ENCODE peak calls at places on chromosomes 4 and X, in seven cellular contexts. X is lower lobe of right lung, Y is H9, A is A549, S is natural killer cell, G is astrocyte of the spinal cord, I is endodermal cell. C is an unnamed sample.
A peak's percentile ranks its signal among the peaks of the same experiment; 100 is the strongest.

GRCh38 chrX:111719426-111720210 is 38.6 kb downstream of the ALG13 start:
- DNase-seq in A (no peak), G (peak; percentile 12), Y (no peak), S (no peak), I (no peak), X (no peak), C (no peak)

GRCh38 chrX:42776195-42776594 is 1.8 kb downstream of the PPP1R2C start:
- DNase-seq in S (no peak), A (no peak), I (no peak), Y (no peak), X (no peak), G (no peak), C (no peak)

GRCh38 chr4:17336524-17336941 is 175.4 kb downstream of the QDPR start:
- DNase-seq in A (no peak), G (peak; percentile 6), Y (no peak), I (no peak), X (no peak), S (no peak), C (no peak)

GRCh38 chr4:98659741-98660507 is 1.5 kb upstream of the TSPAN5 start:
- DNase-seq in G (peak; percentile 37), X (no peak), I (no peak), Y (no peak), A (peak; percentile 25), S (no peak), C (no peak)

GRCh38 chr4:15755321-15755750 is 22.8 kb upstream of the CD38 start:
- DNase-seq in G (peak; percentile 64), Y (no peak), X (no peak), A (no peak), I (no peak), S (no peak), C (no peak)

GRCh38 chrX:132957211-132958085 is 981 bp downstream of the HS6ST2 start:
- DNase-seq in G (no peak), Y (peak; percentile 58), I (no peak), A (no peak), S (no peak), X (no peak), C (no peak)

GRCh38 chr4:148216866-148217814 is 225.1 kb downstream of the NR3C2 start:
- DNase-seq in I (no peak), G (peak; percentile 54), S (no peak), X (no peak), A (no peak), Y (no peak), C (no peak)

GRCh38 chr4:54228064-54228527 is 997 bp upstream of the PDGFRA start:
- DNase-seq in X (peak; percentile 62), A (peak; percentile 60), G (peak; percentile 82), S (no peak), Y (peak; percentile 84), I (peak; percentile 95), C (no peak)

GRCh38 chr4:68182382-68182820 is 52.7 kb upstream of the TMPRSS11F start:
- DNase-seq in Y (peak; percentile 27), A (no peak), G (no peak), I (no peak), S (no peak), X (peak; percentile 38), C (no peak)

GRCh38 chr4:60201052-60201673 is 999.0 kb upstream of the ADGRL3 start:
- DNase-seq in I (peak; percentile 84), G (peak; percentile 62), X (peak; percentile 39), A (no peak), S (no peak), Y (peak; percentile 38), C (no peak)

GRCh38 chr4:185713272-185713671 is 98.7 kb downstream of the SORBS2 start:
- DNase-seq in I (no peak), S (no peak), Y (no peak), A (no peak), X (no peak), G (no peak), C (no peak)

GRCh38 chrX:110181459-110182137 is 136.3 kb downstream of the AMMECR1 start:
- DNase-seq in X (no peak), G (no peak), S (no peak), I (no peak), A (no peak), Y (no peak), C (no peak)

GRCh38 chrX:150352114-150352513 is 11.0 kb upstream of the MAMLD1 start:
- DNase-seq in Y (no peak), G (no peak), S (no peak), X (no peak), I (no peak), A (no peak), C (no peak)

GRCh38 chr4:105246712-105247111 is 100.0 kb downstream of the TET2 start:
- DNase-seq in Y (no peak), S (no peak), G (peak; percentile 91), I (no peak), A (no peak), X (no peak), C (no peak)

GRCh38 chr4:110793890-110794588 is 171.2 kb upstream of the PITX2 start:
- DNase-seq in Y (peak; percentile 45), G (no peak), A (no peak), I (peak; percentile 88), S (no peak), X (no peak), C (no peak)

GRCh38 chr4:168711197-168712120 is 214.6 kb downstream of the PALLD start:
- DNase-seq in A (no peak), X (no peak), S (no peak), I (no peak), G (peak; percentile 87), Y (no peak), C (no peak)

GRCh38 chr4:122665148-122665547 is 44.3 kb upstream of the IL21 start:
- DNase-seq in A (no peak), X (no peak), I (no peak), Y (no peak), G (no peak), S (no peak), C (no peak)

GRCh38 chrX:9316096-9316495 is 148.8 kb upstream of the TBL1X start:
- DNase-seq in I (no peak), A (no peak), Y (no peak), G (no peak), S (no peak), X (no peak), C (no peak)

GRCh38 chr4:85968945-85969830 is 390.7 kb downstream of the MAPK10 start:
- DNase-seq in I (no peak), A (peak; percentile 18), X (no peak), S (no peak), Y (no peak), G (peak; percentile 74), C (no peak)

GRCh38 chr4:109254845-109255244 is 47.6 kb downstream of the COL25A1 start:
- DNase-seq in A (no peak), X (no peak), G (no peak), Y (no peak), S (no peak), I (no peak), C (no peak)

GRCh38 chr4:159075531-159075932 is 27.3 kb upstream of the RAPGEF2 start:
- DNase-seq in Y (no peak), I (no peak), X (no peak), S (no peak), A (no peak), G (peak; percentile 12), C (no peak)

GRCh38 chr4:88880501-88881226 is 176.3 kb downstream of the FAM13A start:
- DNase-seq in G (no peak), I (no peak), Y (no peak), S (no peak), X (no peak), A (no peak), C (no peak)

GRCh38 chrX:56281789-56282188 is 49.6 kb downstream of the KLF8 start:
- DNase-seq in X (no peak), I (no peak), Y (no peak), A (peak; percentile 1), G (peak; percentile 4), S (no peak), C (no peak)

GRCh38 chr4:53489279-53489889 is 101.9 kb downstream of the LNX1 start:
- DNase-seq in X (no peak), I (no peak), G (peak; percentile 59), A (no peak), S (no peak), Y (no peak), C (no peak)

GRCh38 chr4:98556451-98556850 is 102.0 kb downstream of the TSPAN5 start:
- DNase-seq in S (no peak), G (no peak), I (no peak), A (no peak), X (no peak), Y (no peak), C (no peak)

GRCh38 chr4:145954924-145955339 is 16.3 kb upstream of the ZNF827 start:
- DNase-seq in A (no peak), G (peak; percentile 85), I (no peak), S (no peak), Y (no peak), X (no peak), C (no peak)

GRCh38 chrX:35115205-35115604 is 172.6 kb downstream of the FAM47B start:
- DNase-seq in I (no peak), A (no peak), X (no peak), G (peak; percentile 68), Y (no peak), S (no peak), C (no peak)

GRCh38 chr4:85446462-85446861 is 28.5 kb upstream of the ARHGAP24 start:
- DNase-seq in A (no peak), S (no peak), G (no peak), X (no peak), Y (no peak), I (no peak), C (no peak)

GRCh38 chr4:98747659-98748091 is 89.3 kb upstream of the TSPAN5 start:
- DNase-seq in X (no peak), G (peak; percentile 78), S (no peak), A (no peak), I (peak; percentile 76), Y (no peak), C (no peak)

GRCh38 chrX:125998432-125998831 is 167.7 kb downstream of the DCAF12L2 start:
- DNase-seq in X (no peak), A (no peak), S (no peak), I (no peak), G (no peak), Y (no peak), C (no peak)
- TF ChIP-seq CTCF in X (peak; percentile 23), A (peak; percentile 16), S (no peak), I (peak; percentile 86), G (no peak), Y (peak; percentile 81), C (no peak)

GRCh38 chrX:33324099-33324498 is 112.8 kb upstream of the DMD start:
- DNase-seq in G (no peak), S (no peak), I (no peak), X (no peak), Y (no peak), A (no peak), C (no peak)
- TF ChIP-seq CTCF in G (no peak), S (no peak), I (peak; percentile 65), X (no peak), Y (peak; percentile 64), A (no peak), C (no peak)

DNA sequence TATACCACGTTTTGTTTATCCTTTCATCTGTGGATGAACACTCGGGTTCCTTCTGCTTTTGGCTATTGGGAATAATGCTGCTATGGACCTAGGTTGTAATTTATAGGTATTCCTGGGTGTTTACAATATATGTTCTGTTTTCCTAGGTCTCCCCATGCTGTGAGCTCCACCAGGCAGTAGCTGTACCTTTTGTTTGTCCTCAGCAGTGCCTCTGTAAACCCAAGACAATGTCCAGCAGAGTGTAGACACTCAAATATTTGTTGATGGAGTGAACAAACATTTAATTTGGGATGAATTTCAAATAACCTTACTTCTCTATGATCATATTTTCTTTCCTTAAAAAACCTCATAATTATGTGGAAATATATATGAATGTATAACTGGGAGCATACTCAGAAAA is 259.5 kb upstream of the BOD1L1 start:
- DNase-seq in A (no peak), I (no peak), G (no peak), Y (no peak), X (no peak), S (no peak), C (no peak)
- TF ChIP-seq CTCF in A (no peak), I (no peak), G (no peak), Y (no peak), X (no peak), S (no peak), C (no peak)

GRCh38 chrX:15567886-15568616 is 32.7 kb downstream of the ACE2 start:
- DNase-seq in X (no peak), I (peak; percentile 51), S (no peak), Y (no peak), G (no peak), A (no peak), C (no peak)
- TF ChIP-seq CTCF in X (peak; percentile 23), I (peak; percentile 70), S (no peak), Y (peak; percentile 62), G (peak; percentile 24), A (peak; percentile 41), C (no peak)